ENCODE peak calls at places on chromosome 15, in seven cellular contexts. X is colonic mucosa, Z is adipocyte, L is HCT116, A is PC-3, R is GM23248, C is astrocyte. E is an unnamed sample.
A peak's percentile ranks its signal among the peaks of the same experiment; 100 is the strongest.

GRCh38 chr15:64844576-64845140 is 2.9 kb downstream of the PLEKHO2 start:
- DNase-seq in X (no peak), Z (no peak), L (no peak), A (no peak), R (peak; percentile 45), C (no peak), E (no peak)

GRCh38 chr15:47870300-47870955 is 153.1 kb downstream of the SEMA6D start:
- DNase-seq in X (no peak), Z (no peak), L (no peak), A (peak; percentile 56), R (no peak), C (no peak), E (peak; percentile 7)

GRCh38 chr15:50542051-50542450 is 4.4 kb downstream of the USP50 start:
- DNase-seq in X (no peak), Z (peak; percentile 91), L (no peak), A (no peak), R (peak; percentile 92), C (peak; percentile 7), E (no peak)

GRCh38 chr15:89051875-89052274 is 36.4 kb upstream of the ABHD2 start:
- DNase-seq in X (no peak), Z (peak; percentile 76), L (no peak), A (no peak), R (peak; percentile 96), C (peak; percentile 97), E (peak; percentile 18)

GRCh38 chr15:58517682-58518525 is 86.1 kb downstream of the LIPC start:
- DNase-seq in X (no peak), Z (no peak), L (no peak), A (no peak), R (no peak), C (no peak), E (no peak)

GRCh38 chr15:78906310-78906608 is 33.6 kb downstream of the MORF4L1 start:
- DNase-seq in X (no peak), Z (peak; percentile 71), L (no peak), A (peak; percentile 80), R (peak; percentile 93), C (peak; percentile 72), E (no peak)

GRCh38 chr15:37071134-37071533 is 29.2 kb downstream of the MEIS2 start:
- DNase-seq in X (no peak), Z (no peak), L (no peak), A (no peak), R (no peak), C (no peak), E (no peak)

GRCh38 chr15:96327155-96327741 is 3.3 kb upstream of the NR2F2 start:
- DNase-seq in X (peak; percentile 51), Z (peak; percentile 94), L (peak; percentile 73), A (peak; percentile 90), R (peak; percentile 94), C (peak; percentile 90), E (peak; percentile 82)

GRCh38 chr15:49370782-49371181 is 52.3 kb upstream of the FGF7 start:
- DNase-seq in X (no peak), Z (peak; percentile 49), L (peak; percentile 13), A (peak; percentile 52), R (peak; percentile 39), C (no peak), E (no peak)

DNA sequence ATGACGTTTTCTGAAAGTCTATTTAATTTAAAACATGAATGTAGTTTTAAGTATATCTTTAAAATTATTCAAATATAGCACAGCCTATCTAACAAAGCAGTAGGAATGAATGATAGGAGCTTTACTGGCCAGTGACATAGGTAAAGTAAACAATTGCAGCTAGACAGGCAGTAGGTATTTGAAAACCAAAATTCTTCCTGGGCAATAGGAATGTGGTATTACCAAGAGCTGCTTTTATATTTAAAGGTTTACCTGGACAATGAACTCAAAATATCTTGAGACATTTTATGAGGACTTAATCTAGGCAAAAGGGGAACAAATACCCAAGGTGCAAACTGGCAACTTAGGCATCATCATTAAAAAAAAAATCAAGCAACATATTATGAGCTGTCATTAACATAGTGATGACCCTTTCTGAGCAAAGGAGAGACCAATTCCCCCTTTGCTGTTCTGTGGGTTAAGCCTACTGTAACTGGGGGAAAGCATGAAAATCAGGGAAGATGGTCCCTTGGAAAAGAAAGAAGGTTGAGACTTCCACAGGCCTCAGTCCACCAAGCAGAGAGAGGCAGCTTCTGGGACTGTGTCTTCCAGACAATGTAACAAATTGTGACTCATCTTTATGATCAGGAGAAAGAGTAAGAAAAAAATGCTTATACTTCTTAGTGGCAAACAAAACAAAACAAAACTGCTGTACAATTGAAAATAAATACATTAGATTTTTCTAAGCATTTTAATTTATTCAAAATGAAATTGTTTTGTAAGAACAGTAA is 12.9 kb downstream of the ISL2 start:
- DNase-seq in X (no peak), Z (peak; percentile 21), L (no peak), A (peak; percentile 63), R (peak; percentile 48), C (no peak), E (no peak)
- H3K27me3 ChIP-seq in X (peaks cover 29% of the 10 kb centered on the region), Z (peaks cover 28% of the 10 kb centered on the region), L (no peaks in the 10 kb centered on the region), A (no peaks in the 10 kb centered on the region), R (peaks cover 24% of the 10 kb centered on the region), C (peaks cover 36% of the 10 kb centered on the region), E (peaks cover 10% of the 10 kb centered on the region)

DNA sequence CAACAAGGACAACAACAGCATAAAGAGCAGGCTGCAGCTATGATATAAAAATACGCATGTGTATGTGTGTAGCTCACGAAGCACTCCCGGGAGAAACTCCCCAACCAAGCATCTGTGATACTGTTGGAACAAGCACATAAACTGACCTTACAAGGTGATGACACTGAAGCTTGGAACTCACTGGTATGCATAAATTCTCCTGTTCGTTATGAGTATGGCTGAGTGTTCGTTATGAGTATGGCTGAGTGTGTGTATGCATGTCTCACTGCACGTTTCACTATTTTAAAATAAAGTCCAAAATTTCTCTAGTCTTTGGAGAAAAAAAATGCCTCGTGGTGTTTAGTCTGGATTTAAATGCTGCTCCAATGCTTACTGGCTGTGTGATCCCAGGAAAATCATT is 256.8 kb downstream of the RORA start:
- DNase-seq in X (no peak), Z (peak; percentile 70), L (no peak), A (peak; percentile 15), R (peak; percentile 95), C (peak; percentile 94), E (no peak)
- H3K9ac ChIP-seq in X (no peak overlapping the region), Z (peak overlapping the region; percentile 20), L (no peak overlapping the region), A (no peak overlapping the region), R (peak overlapping the region; percentile 84), C (peak overlapping the region; percentile 64), E (no peak overlapping the region)

GRCh38 chr15:73366766-73367623 is 1.8 kb downstream of the HCN4 start:
- DNase-seq in X (no peak), Z (no peak), L (no peak), A (no peak), R (no peak), C (no peak), E (peak; percentile 78)

GRCh38 chr15:73369073-73369694 is 426 bp upstream of the HCN4 start:
- DNase-seq in X (no peak), Z (no peak), L (no peak), A (no peak), R (peak; percentile 13), C (no peak), E (no peak)

GRCh38 chr15:73368301-73369072 is at the start of gene HCN4:
- DNase-seq in X (no peak), Z (peak; percentile 39), L (no peak), A (no peak), R (peak; percentile 38), C (no peak), E (peak; percentile 81)

GRCh38 chr15:73370151-73370550 is 1.4 kb upstream of the HCN4 start:
- DNase-seq in X (no peak), Z (no peak), L (no peak), A (no peak), R (peak; percentile 29), C (no peak), E (peak; percentile 73)

DNA sequence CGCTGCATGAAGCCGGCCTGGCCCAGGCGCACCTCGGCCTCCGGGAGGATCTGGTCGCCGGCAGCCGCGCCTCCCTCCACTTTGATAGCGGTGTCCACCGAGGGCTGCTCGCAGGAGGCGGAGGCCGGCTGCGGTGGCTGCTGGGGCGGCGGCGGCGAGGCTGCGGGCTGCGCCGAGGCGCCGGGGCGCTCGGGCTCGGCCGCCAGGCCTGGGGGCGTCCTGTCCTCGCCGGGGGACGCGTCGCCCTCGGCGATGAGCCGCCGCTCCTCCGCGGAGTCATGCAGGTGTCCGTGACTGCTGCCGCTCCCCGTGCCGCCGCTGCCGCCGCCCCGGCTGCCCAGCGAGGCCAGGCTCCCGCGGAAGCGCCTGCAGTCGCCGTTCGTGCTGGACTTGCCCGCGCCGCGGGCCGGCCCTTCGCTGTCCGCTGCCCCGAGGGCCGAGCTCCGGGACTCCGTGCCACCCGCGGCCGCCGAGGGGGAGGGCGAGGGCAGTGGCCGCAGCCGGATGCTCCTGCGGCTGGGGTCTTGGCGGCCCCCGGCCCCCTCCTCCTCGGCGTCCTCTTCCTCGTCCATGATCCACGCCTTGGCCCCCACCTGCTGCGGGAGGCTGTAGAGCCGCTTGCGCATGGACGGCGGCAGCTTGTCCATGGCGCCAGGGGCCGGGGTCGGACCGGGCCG is 996 bp downstream of the HCN4 start:
- DNase-seq in X (no peak), Z (peak; percentile 17), L (no peak), A (no peak), R (peak; percentile 31), C (no peak), E (no peak)
- H3K27me3 ChIP-seq in X (peaks cover 55% of the 10 kb centered on the region), Z (peaks cover 80% of the 10 kb centered on the region), L (peaks cover 2% of the 10 kb centered on the region), A (peaks cover 92% of the 10 kb centered on the region), R (peaks cover 86% of the 10 kb centered on the region), C (peaks cover 62% of the 10 kb centered on the region), E (no peaks in the 10 kb centered on the region)

DNA sequence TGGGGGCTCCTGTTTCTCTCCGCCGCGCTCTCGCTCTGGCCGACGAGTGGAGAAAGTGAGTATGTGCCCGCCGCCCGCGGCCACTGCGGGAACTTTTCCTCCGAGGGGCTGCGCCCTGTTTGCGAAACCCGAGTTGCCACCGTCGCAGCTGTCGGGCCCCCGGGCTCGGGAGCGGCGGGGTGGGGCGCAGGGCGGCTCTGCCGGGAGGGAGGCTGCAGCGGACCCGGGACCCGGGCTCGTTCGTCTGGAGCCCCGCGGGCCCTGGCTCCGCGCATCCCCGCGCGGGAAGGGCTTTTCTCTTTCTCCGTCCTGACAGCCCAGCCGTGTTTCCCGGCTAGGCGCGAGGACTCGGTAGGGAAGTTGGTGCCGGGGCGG is 1.3 kb downstream of the IGF1R start:
- DNase-seq in X (peak; percentile 52), Z (peak; percentile 79), L (no peak), A (no peak), R (peak; percentile 75), C (no peak), E (no peak)
- H3K9ac ChIP-seq in X (peak overlapping the region; percentile 87), Z (peak overlapping the region; percentile 89), L (peak overlapping the region; percentile 23), A (peak overlapping the region; percentile 69), R (peak overlapping the region; percentile 89), C (peak overlapping the region; percentile 96), E (peak overlapping the region; percentile 82)

DNA sequence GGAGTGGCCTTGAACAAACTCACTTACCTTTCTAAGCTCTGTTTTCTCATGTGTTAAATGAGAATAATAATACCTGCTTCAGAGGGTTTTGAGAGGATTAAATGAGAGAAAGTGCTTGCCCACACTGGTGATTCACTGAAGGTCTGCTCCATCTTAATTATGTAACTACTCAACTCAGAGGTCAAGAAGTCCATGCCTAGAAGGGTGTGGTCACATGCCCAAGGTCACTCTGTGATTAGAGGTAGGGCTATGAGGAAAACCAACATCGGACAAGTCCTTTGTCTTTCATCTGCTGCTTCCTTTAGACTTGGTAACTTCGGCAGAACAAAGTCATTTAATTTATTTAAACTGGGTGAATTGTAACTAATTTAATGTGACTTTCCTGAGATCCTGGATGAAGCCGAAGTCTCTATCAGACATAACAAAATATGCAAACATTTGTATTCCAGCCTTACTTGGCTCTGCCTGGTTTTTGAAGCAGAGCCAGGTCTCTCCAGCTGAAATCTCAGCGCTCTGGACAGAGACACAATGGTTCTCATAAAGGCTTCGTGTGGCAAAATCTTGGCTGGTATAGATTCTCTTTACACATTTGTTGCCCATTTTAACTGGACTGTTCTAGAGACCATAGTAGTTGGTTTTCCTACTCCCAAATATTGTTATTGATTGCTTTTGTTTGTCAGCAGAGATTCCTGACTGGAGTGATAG is 3.0 kb downstream of the CHRNA7 start:
- DNase-seq in X (peak; percentile 31), Z (no peak), L (no peak), A (no peak), R (no peak), C (no peak), E (no peak)
- H3K27me3 ChIP-seq in X (peaks cover 10% of the 10 kb centered on the region), Z (peaks cover 47% of the 10 kb centered on the region), L (no peaks in the 10 kb centered on the region), A (peaks cover 73% of the 10 kb centered on the region), R (peaks cover 41% of the 10 kb centered on the region), C (peaks cover 28% of the 10 kb centered on the region), E (no peaks in the 10 kb centered on the region)

E was measured in mesendoderm.